ENCODE peak calls at places on chromosomes 4 and X, in six cellular contexts. C, Y, X, Z, K and E are unnamed samples.

GRCh38 chr4:113639311-113639710 is 122.2 kb downstream of the CAMK2D start:
- DNase-seq in C (no peak), Y (peak), X (no peak), Z (no peak), K (no peak), E (no peak)

GRCh38 chr4:151015458-151016344 is 617 bp upstream of the LRBA start:
- DNase-seq in C (peak), Y (peak), X (peak), Z (no peak), K (peak), E (peak)

GRCh38 chrX:132842839-132843238 is 115.6 kb downstream of the HS6ST2 start:
- DNase-seq in C (no peak), Y (no peak), X (no peak), Z (no peak), K (no peak), E (no peak)

GRCh38 chr4:39363773-39364393 is 2.3 kb downstream of the RFC1 start:
- DNase-seq in C (no peak), Y (peak), X (no peak), Z (no peak), K (no peak), E (no peak)

GRCh38 chr4:77175201-77175610 is 18.2 kb downstream of the CCNG2 start:
- DNase-seq in C (no peak), Y (no peak), X (no peak), Z (no peak), K (no peak), E (no peak)

GRCh38 chr4:153176938-153177337 is 27.3 kb upstream of the TRIM2 start:
- DNase-seq in C (no peak), Y (no peak), X (no peak), Z (no peak), K (no peak), E (no peak)

GRCh38 chr4:79575709-79576479 is 167.9 kb upstream of the GK2 start:
- DNase-seq in C (no peak), Y (no peak), X (peak), Z (no peak), K (no peak), E (no peak)

GRCh38 chr4:159443975-159444374 is 341.1 kb downstream of the RAPGEF2 start:
- DNase-seq in C (no peak), Y (no peak), X (no peak), Z (no peak), K (no peak), E (no peak)

GRCh38 chr4:168383510-168383909 is 65.0 kb upstream of the DDX60 start:
- DNase-seq in C (no peak), Y (no peak), X (no peak), Z (no peak), K (no peak), E (no peak)

GRCh38 chrX:109954333-109954732 is 48.6 kb upstream of the TMEM164 start:
- DNase-seq in C (no peak), Y (no peak), X (peak), Z (no peak), K (no peak), E (no peak)

GRCh38 chr4:31104596-31104995 is 384.4 kb downstream of the PCDH7 start:
- DNase-seq in C (no peak), Y (no peak), X (no peak), Z (no peak), K (no peak), E (peak)

GRCh38 chrX:40485427-40485826 is 95.3 kb upstream of the ATP6AP2 start:
- DNase-seq in C (no peak), Y (no peak), X (no peak), Z (no peak), K (no peak), E (no peak)

GRCh38 chr4:24794916-24795665 is at the start of gene SOD3:
- DNase-seq in C (no peak), Y (no peak), X (peak), Z (no peak), K (no peak), E (peak)

GRCh38 chr4:75542824-75543223 is 13.0 kb upstream of the ODAPH start:
- DNase-seq in C (no peak), Y (no peak), X (peak), Z (no peak), K (no peak), E (no peak)

GRCh38 chr4:17562157-17562556 is 14.8 kb upstream of the LAP3 start:
- DNase-seq in C (peak), Y (peak), X (peak), Z (no peak), K (no peak), E (no peak)

GRCh38 chr4:111323496-111323895 is 700.6 kb upstream of the PITX2 start:
- DNase-seq in C (no peak), Y (no peak), X (peak), Z (peak), K (no peak), E (no peak)

GRCh38 chrX:52410439-52411394 is 41.9 kb downstream of the XAGE2 start:
- DNase-seq in C (no peak), Y (no peak), X (no peak), Z (no peak), K (no peak), E (no peak)

GRCh38 chr4:27861802-27862201 is 1001.2 kb downstream of the STIM2 start:
- DNase-seq in C (no peak), Y (no peak), X (peak), Z (no peak), K (no peak), E (no peak)

GRCh38 chr4:33883111-33883510 is 2361.2 kb downstream of the ARAP2 start:
- DNase-seq in C (no peak), Y (no peak), X (peak), Z (no peak), K (no peak), E (no peak)

GRCh38 chrX:110087485-110088356 is 84.8 kb downstream of the TMEM164 start:
- DNase-seq in C (no peak), Y (no peak), X (peak), Z (peak), K (no peak), E (peak)

GRCh38 chr4:24922416-24922815 is 9.6 kb upstream of the CCDC149 start:
- DNase-seq in C (no peak), Y (no peak), X (peak), Z (no peak), K (no peak), E (no peak)

GRCh38 chr4:1043658-1044468 is 32.4 kb downstream of the FGFRL1 start:
- DNase-seq in C (peak), Y (no peak), X (peak), Z (peak), K (no peak), E (peak)

GRCh38 chr4:170089274-170089742 is 448 bp downstream of the AADAT start:
- DNase-seq in C (peak), Y (no peak), X (peak), Z (no peak), K (no peak), E (no peak)

GRCh38 chrX:10893976-10894375 is 217.2 kb upstream of the HCCS start:
- DNase-seq in C (no peak), Y (no peak), X (no peak), Z (no peak), K (no peak), E (no peak)

GRCh38 chr4:80073362-80074008 is 456 bp upstream of the ANTXR2 start:
- DNase-seq in C (no peak), Y (peak), X (no peak), Z (no peak), K (no peak), E (no peak)

GRCh38 chr4:123170843-123171242 is 225.8 kb upstream of the SPRY1 start:
- DNase-seq in C (no peak), Y (no peak), X (no peak), Z (no peak), K (no peak), E (no peak)

GRCh38 chr4:152094851-152095700 is 334.3 kb upstream of the GATB start:
- DNase-seq in C (no peak), Y (no peak), X (peak), Z (no peak), K (no peak), E (no peak)

GRCh38 chr4:42339935-42340406 is 57.3 kb upstream of the SHISA3 start:
- DNase-seq in C (no peak), Y (no peak), X (peak), Z (no peak), K (no peak), E (peak)

GRCh38 chr4:137375111-137375850 is 157.0 kb downstream of the PCDH18 start:
- DNase-seq in C (no peak), Y (no peak), X (peak), Z (no peak), K (no peak), E (no peak)

GRCh38 chrX:48611703-48612102 is 14.4 kb downstream of the WDR13 start:
- DNase-seq in C (no peak), Y (no peak), X (no peak), Z (no peak), K (no peak), E (no peak)

GRCh38 chr4:158644755-158645154 is 26.9 kb downstream of the C4orf46 start:
- DNase-seq in C (no peak), Y (no peak), X (peak), Z (no peak), K (no peak), E (no peak)

GRCh38 chr4:69025191-69025998 is 70.9 kb upstream of the UGT2B7 start:
- DNase-seq in C (no peak), Y (peak), X (no peak), Z (no peak), K (no peak), E (peak)

GRCh38 chr4:147084861-147085260 is 139.2 kb upstream of the TTC29 start:
- DNase-seq in C (no peak), Y (no peak), X (no peak), Z (no peak), K (no peak), E (no peak)

GRCh38 chrX:76148011-76148665 is 24.7 kb upstream of the PBDC1 start:
- DNase-seq in C (no peak), Y (peak), X (peak), Z (no peak), K (no peak), E (peak)

GRCh38 chr4:61442936-61443335 is 242.8 kb downstream of the ADGRL3 start:
- DNase-seq in C (no peak), Y (no peak), X (no peak), Z (no peak), K (no peak), E (no peak)
- H3K4me3 ChIP-seq in C (no peak), Y (no peak), X (no peak), Z (no peak), K (no peak), E (no peak)

DNA sequence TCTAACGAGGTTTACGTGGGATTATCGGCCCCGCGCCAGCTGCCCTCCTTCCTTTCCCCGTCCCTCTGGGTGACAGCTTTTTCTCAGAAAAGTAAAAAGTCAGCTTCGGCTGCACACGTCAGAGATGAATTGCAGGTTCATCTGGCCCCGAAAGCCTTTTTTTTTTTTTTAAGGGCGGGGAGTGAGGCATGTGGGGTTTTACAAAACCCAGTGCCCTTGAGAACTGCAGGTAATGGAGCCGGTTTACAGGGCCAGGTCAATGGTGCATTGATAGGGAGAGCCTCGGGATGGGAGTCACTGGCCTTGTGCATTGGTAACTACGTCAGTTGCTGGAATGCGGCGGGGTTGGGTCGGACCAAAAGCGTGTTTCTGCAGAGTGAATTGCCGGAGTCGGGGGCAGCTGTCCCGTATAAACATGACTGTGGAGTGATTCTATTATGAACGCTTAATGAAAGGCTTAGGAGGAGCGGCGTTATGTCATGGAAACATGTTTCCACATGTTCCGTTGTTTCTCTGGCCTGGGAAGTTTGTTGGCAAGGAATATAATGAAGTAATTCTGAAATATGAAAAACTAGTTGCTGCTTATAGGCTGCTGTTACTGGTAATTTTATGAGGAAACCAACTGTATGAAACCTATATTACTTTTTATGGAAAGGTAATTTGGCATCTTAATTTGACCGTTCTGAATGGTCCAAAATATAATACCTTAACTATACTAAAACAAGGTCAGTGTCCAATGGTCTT is 1.1 kb downstream of the HSPA4L start:
- DNase-seq in C (peak), Y (no peak), X (peak), Z (peak), K (no peak), E (peak)
- H3K4me3 ChIP-seq in C (peak), Y (no peak), X (peak), Z (peak), K (peak), E (peak)

GRCh38 chrX:57607295-57608187 is 15.7 kb downstream of the ZXDB start:
- DNase-seq in C (no peak), Y (no peak), X (no peak), Z (no peak), K (no peak), E (no peak)
- H3K4me3 ChIP-seq in C (no peak), Y (no peak), X (no peak), Z (no peak), K (no peak), E (no peak)

GRCh38 chr4:73836373-73837269 is at the start of gene CXCL6:
- DNase-seq in C (peak), Y (no peak), X (peak), Z (no peak), K (no peak), E (no peak)
- H3K4me3 ChIP-seq in C (no peak), Y (no peak), X (peak), Z (peak), K (no peak), E (no peak)

DNA sequence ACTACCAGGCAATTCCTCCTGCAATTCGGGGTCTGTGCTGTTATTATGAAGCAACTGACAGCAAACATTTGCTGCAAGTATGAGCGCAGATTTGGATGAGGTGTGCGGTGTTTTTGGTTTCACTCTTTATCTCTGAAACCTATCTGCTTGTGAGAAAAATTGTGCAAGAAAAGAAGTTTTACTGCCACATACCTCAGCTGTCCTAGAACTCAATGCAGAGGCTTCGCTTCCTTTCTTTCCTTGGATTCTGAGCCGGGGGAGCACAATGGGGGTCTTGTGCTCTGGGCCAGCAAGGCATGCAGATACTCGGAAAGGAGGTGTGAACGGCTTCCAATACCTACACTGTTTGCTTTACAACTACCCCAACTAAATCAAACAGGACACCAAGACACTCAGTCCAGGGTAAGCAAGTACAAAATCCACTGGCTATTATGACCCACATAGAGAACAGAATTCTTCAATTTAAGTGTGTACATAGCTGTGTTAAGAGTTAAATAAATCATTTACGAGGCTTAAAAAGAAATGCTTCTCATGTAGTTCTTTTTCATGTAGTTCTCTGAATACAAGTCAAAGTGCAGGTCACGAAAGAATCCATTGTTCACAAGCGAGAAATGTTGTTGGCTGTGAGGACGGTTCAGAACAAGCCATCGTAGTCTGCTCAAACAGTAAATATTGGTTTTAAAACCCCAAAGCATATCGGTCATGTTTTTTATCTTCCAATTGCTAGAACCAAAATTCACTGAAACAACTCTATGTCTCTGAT is 1.1 kb downstream of the SORBS2 start:
- DNase-seq in C (no peak), Y (peak), X (no peak), Z (no peak), K (no peak), E (no peak)
- H3K4me3 ChIP-seq in C (peak), Y (peak), X (no peak), Z (no peak), K (no peak), E (peak)

GRCh38 chr4:87865960-87866598 is 33.3 kb downstream of the MEPE start:
- DNase-seq in C (no peak), Y (no peak), X (peak), Z (no peak), K (no peak), E (no peak)
- H3K4me3 ChIP-seq in C (no peak), Y (no peak), X (no peak), Z (no peak), K (no peak), E (no peak)

GRCh38 chr4:26131053-26131452 is 189.8 kb upstream of the RBPJ start:
- DNase-seq in C (no peak), Y (no peak), X (no peak), Z (no peak), K (no peak), E (no peak)

GRCh38 chr4:26131711-26132110 is 189.1 kb upstream of the RBPJ start:
- DNase-seq in C (no peak), Y (no peak), X (no peak), Z (no peak), K (peak), E (no peak)

GRCh38 chr4:26133840-26134239 is 187.0 kb upstream of the RBPJ start:
- DNase-seq in C (no peak), Y (no peak), X (no peak), Z (no peak), K (no peak), E (no peak)

GRCh38 chr4:26135331-26135730 is 185.5 kb upstream of the RBPJ start:
- DNase-seq in C (no peak), Y (no peak), X (no peak), Z (no peak), K (no peak), E (no peak)

DNA sequence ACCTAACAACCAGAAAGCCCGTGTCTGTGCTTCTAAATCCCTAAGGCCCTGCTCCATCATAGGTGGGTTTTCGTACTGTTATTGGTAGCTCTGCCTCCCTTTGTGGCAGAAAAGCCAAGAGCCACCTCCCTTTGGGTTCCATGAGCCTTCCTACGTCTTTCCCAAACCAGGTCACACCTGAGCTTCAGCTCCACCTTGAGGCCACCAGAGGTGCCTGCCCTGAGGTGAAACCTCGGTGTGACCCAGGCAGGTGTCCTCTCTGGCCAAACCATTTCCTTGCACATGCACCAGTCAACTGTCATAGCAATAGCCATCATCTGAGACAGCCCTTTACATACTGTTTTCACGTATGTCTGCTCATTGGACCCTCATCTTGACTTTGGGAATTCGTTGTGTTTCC is 188.0 kb upstream of the RBPJ start:
- DNase-seq in C (no peak), Y (peak), X (no peak), Z (no peak), K (no peak), E (no peak)
- H3K4me3 ChIP-seq in C (no peak), Y (no peak), X (no peak), Z (no peak), K (no peak), E (no peak)

GRCh38 chr4:57055873-57056272 is 54.3 kb downstream of the IGFBP7 start:
- DNase-seq in C (peak), Y (no peak), X (no peak), Z (no peak), K (no peak), E (peak)
- H3K4me3 ChIP-seq in C (no peak), Y (no peak), X (no peak), Z (no peak), K (no peak), E (no peak)